ENCODE peak calls at places on chromosomes 4 and X, in seven cellular contexts. R is pulmonary artery endothelial cell; M is fibroblast of gingiva; P is NCI-H2107; K is right cardiac atrium; Y is neural progenitor cell; U is activated T-helper 1 cell treated with anti-CD3 and anti-CD28 coated beads, Interleukin-2, amount 50 U/mL, for 16 hours. L is an unnamed sample.

GRCh38 chr4:153788419-153789276 is at the start of gene SFRP2:
- DNase-seq in R (no peak), M (no peak), P (no peak), K (peak; percentile 44), Y (peak; percentile 94), U (no peak), L (peak; percentile 82)

GRCh38 chr4:94127707-94128328 is 79.8 kb upstream of the SMARCAD1 start:
- DNase-seq in R (no peak), M (no peak), P (no peak), K (no peak), Y (peak; percentile 37), U (no peak), L (no peak)

GRCh38 chrX:132491191-132491590 is 2.4 kb upstream of the MBNL3 start:
- DNase-seq in R (no peak), M (no peak), P (peak; percentile 15), K (no peak), Y (no peak), U (no peak), L (peak; percentile 23)

GRCh38 chr4:117010695-117011094 is 74.7 kb downstream of the TRAM1L1 start:
- DNase-seq in R (no peak), M (no peak), P (no peak), K (no peak), Y (no peak), U (no peak), L (peak; percentile 2)

GRCh38 chr4:1369091-1369450 is 22.1 kb downstream of the UVSSA start:
- DNase-seq in R (no peak), M (no peak), P (no peak), K (peak; percentile 33), Y (no peak), U (no peak), L (no peak)

GRCh38 chr4:67366341-67366861 is 178.9 kb downstream of the CENPC start:
- DNase-seq in R (no peak), M (no peak), P (no peak), K (no peak), Y (no peak), U (no peak), L (no peak)

GRCh38 chr4:134624365-134624764 is 422.8 kb upstream of the PABPC4L start:
- DNase-seq in R (no peak), M (no peak), P (no peak), K (no peak), Y (peak; percentile 27), U (no peak), L (no peak)

GRCh38 chr4:168908093-168908492 is 102.0 kb downstream of the CBR4 start:
- DNase-seq in R (no peak), M (peak; percentile 11), P (no peak), K (no peak), Y (no peak), U (no peak), L (peak; percentile 27)

GRCh38 chr4:93515208-93515607 is 313.3 kb upstream of the ATOH1 start:
- DNase-seq in R (no peak), M (no peak), P (no peak), K (no peak), Y (no peak), U (no peak), L (no peak)

GRCh38 chr4:162793571-162793970 is 373.1 kb downstream of the NAF1 start:
- DNase-seq in R (no peak), M (peak; percentile 4), P (no peak), K (no peak), Y (no peak), U (no peak), L (no peak)

GRCh38 chrX:17987783-17988182 is 126.7 kb upstream of the RAI2 start:
- DNase-seq in R (no peak), M (no peak), P (no peak), K (no peak), Y (no peak), U (no peak), L (no peak)

GRCh38 chr4:40530961-40531635 is 98.6 kb downstream of the RBM47 start:
- DNase-seq in R (no peak), M (no peak), P (no peak), K (no peak), Y (no peak), U (no peak), L (no peak)

GRCh38 chr4:122584517-122584916 is 36.3 kb downstream of the IL21 start:
- DNase-seq in R (peak; percentile 26), M (peak; percentile 72), P (no peak), K (no peak), Y (no peak), U (no peak), L (peak; percentile 66)

GRCh38 chr4:7192252-7193039 is at the start of gene SORCS2:
- DNase-seq in R (no peak), M (peak; percentile 32), P (peak; percentile 38), K (peak; percentile 88), Y (peak; percentile 90), U (peak; percentile 15), L (peak; percentile 47)

GRCh38 chr4:151489462-151490203 is 80.7 kb downstream of the FHIP1A start:
- DNase-seq in R (no peak), M (no peak), P (no peak), K (no peak), Y (peak; percentile 36), U (no peak), L (no peak)

GRCh38 chr4:47145630-47146029 is 114.3 kb downstream of the GABRB1 start:
- DNase-seq in R (no peak), M (no peak), P (no peak), K (no peak), Y (no peak), U (no peak), L (peak; percentile 82)

GRCh38 chrX:3743821-3744439 is 30.5 kb upstream of the PRKX start:
- DNase-seq in R (no peak), M (no peak), P (no peak), K (no peak), Y (no peak), U (peak; percentile 32), L (no peak)

GRCh38 chrX:77628294-77629025 is 157.6 kb downstream of the ATRX start:
- DNase-seq in R (no peak), M (no peak), P (no peak), K (no peak), Y (no peak), U (no peak), L (peak; percentile 1)

GRCh38 chr4:73600917-73601316 is 19.3 kb downstream of the RASSF6 start:
- DNase-seq in R (no peak), M (no peak), P (no peak), K (no peak), Y (no peak), U (no peak), L (no peak)

GRCh38 chr4:55661398-55662056 is 25.4 kb upstream of the NMU start:
- DNase-seq in R (no peak), M (no peak), P (no peak), K (no peak), Y (no peak), U (no peak), L (no peak)

GRCh38 chr4:102390438-102390837 is 45.2 kb upstream of the SLC39A8 start:
- DNase-seq in R (no peak), M (no peak), P (no peak), K (no peak), Y (no peak), U (no peak), L (peak; percentile 20)

GRCh38 chr4:108058685-108059440 is 69.2 kb downstream of the HADH start:
- DNase-seq in R (no peak), M (peak; percentile 29), P (no peak), K (no peak), Y (peak; percentile 28), U (no peak), L (peak; percentile 88)

GRCh38 chr4:38837849-38838248 is 18.8 kb downstream of the TLR6 start:
- DNase-seq in R (no peak), M (no peak), P (no peak), K (no peak), Y (no peak), U (no peak), L (peak; percentile 26)

GRCh38 chr4:103046416-103047290 is 27.1 kb upstream of the SLC9B1 start:
- DNase-seq in R (peak; percentile 10), M (peak; percentile 32), P (no peak), K (no peak), Y (peak; percentile 71), U (peak; percentile 5), L (peak; percentile 53)

GRCh38 chr4:74156521-74156920 is 1.4 kb upstream of the MTHFD2L start:
- DNase-seq in R (no peak), M (no peak), P (no peak), K (no peak), Y (no peak), U (no peak), L (no peak)

GRCh38 chrX:45623266-45623665 is 422.6 kb upstream of the DIPK2B start:
- DNase-seq in R (peak; percentile 64), M (peak; percentile 96), P (no peak), K (no peak), Y (no peak), U (no peak), L (peak; percentile 86)

L was measured in foreskin fibroblast.